ENCODE peak calls at places on chromosomes 6 and 20, in ten cellular contexts. One of them, this sample, is unnamed. For H3K9me3, the result is how much of the 10 kb centered on the place peaks cover.

GRCh38 chr6:81570673-81571072 is 181.8 kb downstream of the TENT5A start:
- DNase-seq in upper lobe of left lung: no peak
- DNase-seq in sigmoid colon: no peak
- DNase-seq in GM12878: no peak
- DNase-seq in transverse colon: no peak
- DNase-seq in SK-N-SH: no peak
- DNase-seq in K562: no peak
- DNase-seq in H1: no peak
- DNase-seq in prostate gland: no peak
- DNase-seq in HCT116: no peak
- DNase-seq in this sample: no peak

GRCh38 chr6:37630281-37630799 is 67.3 kb downstream of the MDGA1 start:
- DNase-seq in upper lobe of left lung: no peak
- DNase-seq in sigmoid colon: peak
- DNase-seq in GM12878: no peak
- DNase-seq in transverse colon: no peak
- DNase-seq in SK-N-SH: no peak
- DNase-seq in K562: peak
- DNase-seq in H1: no peak
- DNase-seq in prostate gland: no peak
- DNase-seq in HCT116: peak
- DNase-seq in this sample: peak

GRCh38 chr6:69937402-69938131 is 71.2 kb downstream of the COL19A1 start:
- DNase-seq in upper lobe of left lung: no peak
- DNase-seq in sigmoid colon: no peak
- DNase-seq in GM12878: no peak
- DNase-seq in transverse colon: no peak
- DNase-seq in SK-N-SH: no peak
- DNase-seq in K562: no peak
- DNase-seq in H1: no peak
- DNase-seq in prostate gland: no peak
- DNase-seq in HCT116: no peak
- DNase-seq in this sample: no peak

GRCh38 chr20:12555369-12555768 is 453.4 kb upstream of the SPTLC3 start:
- DNase-seq in upper lobe of left lung: no peak
- DNase-seq in sigmoid colon: no peak
- DNase-seq in GM12878: no peak
- DNase-seq in transverse colon: no peak
- DNase-seq in SK-N-SH: no peak
- DNase-seq in K562: no peak
- DNase-seq in H1: no peak
- DNase-seq in prostate gland: no peak
- DNase-seq in HCT116: no peak
- DNase-seq in this sample: no peak

GRCh38 chr6:40131675-40132074 is 197.4 kb upstream of the MOCS1 start:
- DNase-seq in upper lobe of left lung: no peak
- DNase-seq in sigmoid colon: no peak
- DNase-seq in GM12878: no peak
- DNase-seq in transverse colon: no peak
- DNase-seq in SK-N-SH: no peak
- DNase-seq in K562: no peak
- DNase-seq in H1: no peak
- DNase-seq in prostate gland: no peak
- DNase-seq in HCT116: no peak
- DNase-seq in this sample: no peak

GRCh38 chr20:31842471-31843157 is 2.8 kb downstream of the FOXS1 start:
- DNase-seq in upper lobe of left lung: peak
- DNase-seq in sigmoid colon: peak
- DNase-seq in GM12878: no peak
- DNase-seq in transverse colon: no peak
- DNase-seq in SK-N-SH: peak
- DNase-seq in K562: no peak
- DNase-seq in H1: no peak
- DNase-seq in prostate gland: no peak
- DNase-seq in HCT116: no peak
- DNase-seq in this sample: no peak

GRCh38 chr6:144305985-144306384 is 20.9 kb downstream of the UTRN start:
- DNase-seq in upper lobe of left lung: no peak
- DNase-seq in sigmoid colon: no peak
- DNase-seq in GM12878: peak
- DNase-seq in transverse colon: no peak
- DNase-seq in SK-N-SH: no peak
- DNase-seq in K562: no peak
- DNase-seq in H1: no peak
- DNase-seq in prostate gland: no peak
- DNase-seq in HCT116: no peak
- DNase-seq in this sample: no peak

GRCh38 chr6:43779864-43780260 is 9.9 kb downstream of the VEGFA start:
- DNase-seq in upper lobe of left lung: no peak
- DNase-seq in sigmoid colon: no peak
- DNase-seq in GM12878: no peak
- DNase-seq in transverse colon: no peak
- DNase-seq in SK-N-SH: peak
- DNase-seq in K562: no peak
- DNase-seq in H1: no peak
- DNase-seq in prostate gland: peak
- DNase-seq in HCT116: no peak
- DNase-seq in this sample: no peak

GRCh38 chr6:43939281-43940070 is 169.5 kb downstream of the VEGFA start:
- DNase-seq in upper lobe of left lung: peak
- DNase-seq in sigmoid colon: peak
- DNase-seq in GM12878: no peak
- DNase-seq in transverse colon: no peak
- DNase-seq in SK-N-SH: peak
- DNase-seq in K562: no peak
- DNase-seq in H1: no peak
- DNase-seq in prostate gland: no peak
- DNase-seq in HCT116: no peak
- DNase-seq in this sample: no peak

GRCh38 chr6:74768120-74768519 is 437.7 kb downstream of the COL12A1 start:
- DNase-seq in upper lobe of left lung: no peak
- DNase-seq in sigmoid colon: no peak
- DNase-seq in GM12878: no peak
- DNase-seq in transverse colon: no peak
- DNase-seq in SK-N-SH: no peak
- DNase-seq in K562: no peak
- DNase-seq in H1: no peak
- DNase-seq in prostate gland: no peak
- DNase-seq in HCT116: no peak
- DNase-seq in this sample: no peak

GRCh38 chr6:148749678-148750077 is 2.8 kb downstream of the UST start:
- DNase-seq in upper lobe of left lung: no peak
- DNase-seq in sigmoid colon: no peak
- DNase-seq in GM12878: no peak
- DNase-seq in transverse colon: no peak
- DNase-seq in SK-N-SH: no peak
- DNase-seq in K562: no peak
- DNase-seq in H1: no peak
- DNase-seq in prostate gland: no peak
- DNase-seq in HCT116: no peak
- DNase-seq in this sample: no peak

GRCh38 chr6:89079611-89080213 is 839 bp upstream of the PNRC1 start:
- DNase-seq in upper lobe of left lung: no peak
- DNase-seq in sigmoid colon: peak
- DNase-seq in GM12878: no peak
- DNase-seq in transverse colon: peak
- DNase-seq in SK-N-SH: peak
- DNase-seq in K562: no peak
- DNase-seq in H1: no peak
- DNase-seq in prostate gland: peak
- DNase-seq in HCT116: no peak
- DNase-seq in this sample: peak

GRCh38 chr6:11009353-11009752 is 34.8 kb downstream of the ELOVL2 start:
- DNase-seq in upper lobe of left lung: no peak
- DNase-seq in sigmoid colon: no peak
- DNase-seq in GM12878: no peak
- DNase-seq in transverse colon: no peak
- DNase-seq in SK-N-SH: no peak
- DNase-seq in K562: no peak
- DNase-seq in H1: no peak
- DNase-seq in prostate gland: no peak
- DNase-seq in HCT116: peak
- DNase-seq in this sample: peak

GRCh38 chr6:161486326-161486725 is 212.5 kb upstream of the AGPAT4 start:
- DNase-seq in upper lobe of left lung: no peak
- DNase-seq in sigmoid colon: no peak
- DNase-seq in GM12878: no peak
- DNase-seq in transverse colon: no peak
- DNase-seq in SK-N-SH: peak
- DNase-seq in K562: peak
- DNase-seq in H1: no peak
- DNase-seq in prostate gland: no peak
- DNase-seq in HCT116: peak
- DNase-seq in this sample: no peak

GRCh38 chr6:116229287-116229913 is 24.5 kb downstream of the TSPYL4 start:
- DNase-seq in upper lobe of left lung: no peak
- DNase-seq in sigmoid colon: peak
- DNase-seq in GM12878: no peak
- DNase-seq in transverse colon: peak
- DNase-seq in SK-N-SH: peak
- DNase-seq in K562: peak
- DNase-seq in H1: peak
- DNase-seq in prostate gland: no peak
- DNase-seq in HCT116: peak
- DNase-seq in this sample: no peak

GRCh38 chr6:1477432-1478090 is 88.2 kb downstream of the FOXF2 start:
- DNase-seq in upper lobe of left lung: no peak
- DNase-seq in sigmoid colon: no peak
- DNase-seq in GM12878: no peak
- DNase-seq in transverse colon: no peak
- DNase-seq in SK-N-SH: no peak
- DNase-seq in K562: no peak
- DNase-seq in H1: no peak
- DNase-seq in prostate gland: no peak
- DNase-seq in HCT116: no peak
- DNase-seq in this sample: no peak
- TF ChIP-seq CTCF in upper lobe of left lung: no peak
- TF ChIP-seq CTCF in sigmoid colon: no peak
- TF ChIP-seq CTCF in GM12878: no peak
- TF ChIP-seq CTCF in transverse colon: no peak
- TF ChIP-seq CTCF in SK-N-SH: no peak
- TF ChIP-seq CTCF in K562: no peak
- TF ChIP-seq CTCF in H1: no peak
- TF ChIP-seq CTCF in prostate gland: no peak
- TF ChIP-seq CTCF in HCT116: no peak
- TF ChIP-seq CTCF in this sample: no peak

GRCh38 chr6:6287415-6287814 is 33.0 kb downstream of the F13A1 start:
- DNase-seq in upper lobe of left lung: no peak
- DNase-seq in sigmoid colon: no peak
- DNase-seq in GM12878: peak
- DNase-seq in transverse colon: no peak
- DNase-seq in SK-N-SH: no peak
- DNase-seq in K562: no peak
- DNase-seq in H1: no peak
- DNase-seq in prostate gland: no peak
- DNase-seq in HCT116: no peak
- DNase-seq in this sample: no peak

GRCh38 chr6:6284231-6284966 is 36.1 kb downstream of the F13A1 start:
- DNase-seq in upper lobe of left lung: no peak
- DNase-seq in sigmoid colon: no peak
- DNase-seq in GM12878: no peak
- DNase-seq in transverse colon: no peak
- DNase-seq in SK-N-SH: no peak
- DNase-seq in K562: no peak
- DNase-seq in H1: no peak
- DNase-seq in prostate gland: no peak
- DNase-seq in HCT116: no peak
- DNase-seq in this sample: no peak

GRCh38 chr6:6285679-6286078 is 34.8 kb downstream of the F13A1 start:
- DNase-seq in upper lobe of left lung: no peak
- DNase-seq in sigmoid colon: no peak
- DNase-seq in GM12878: no peak
- DNase-seq in transverse colon: no peak
- DNase-seq in SK-N-SH: no peak
- DNase-seq in K562: no peak
- DNase-seq in H1: no peak
- DNase-seq in prostate gland: no peak
- DNase-seq in HCT116: no peak
- DNase-seq in this sample: no peak

DNA sequence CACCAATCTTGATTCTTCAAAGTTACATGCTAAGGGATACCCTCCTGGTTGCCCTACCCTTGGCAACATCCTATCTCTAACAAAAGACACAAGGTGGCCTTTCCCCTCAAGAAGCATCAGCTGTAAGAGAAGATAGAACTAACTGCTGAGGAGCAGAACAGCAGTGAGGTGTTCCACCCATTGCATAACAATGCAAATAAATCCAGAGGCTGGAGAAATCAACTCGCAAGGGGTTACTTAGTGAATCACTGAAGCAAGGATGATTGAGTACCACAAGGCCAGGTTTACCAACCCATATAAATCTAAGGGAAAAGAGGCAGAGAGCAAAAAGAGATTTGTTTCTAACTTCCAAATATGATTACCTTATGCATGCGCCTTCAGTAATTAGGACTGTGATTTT is 36.7 kb downstream of the F13A1 start:
- DNase-seq in upper lobe of left lung: no peak
- DNase-seq in sigmoid colon: no peak
- DNase-seq in GM12878: no peak
- DNase-seq in transverse colon: no peak
- DNase-seq in SK-N-SH: no peak
- DNase-seq in K562: no peak
- DNase-seq in H1: no peak
- DNase-seq in prostate gland: no peak
- DNase-seq in HCT116: no peak
- DNase-seq in this sample: no peak
- H3K9me3 ChIP-seq in upper lobe of left lung: under half
- H3K9me3 ChIP-seq in sigmoid colon: under half
- H3K9me3 ChIP-seq in GM12878: under half
- H3K9me3 ChIP-seq in transverse colon: under half
- H3K9me3 ChIP-seq in SK-N-SH: under half
- H3K9me3 ChIP-seq in K562: under half
- H3K9me3 ChIP-seq in H1: under half
- H3K9me3 ChIP-seq in prostate gland: under half
- H3K9me3 ChIP-seq in HCT116: under half
- H3K9me3 ChIP-seq in this sample: under half

DNA sequence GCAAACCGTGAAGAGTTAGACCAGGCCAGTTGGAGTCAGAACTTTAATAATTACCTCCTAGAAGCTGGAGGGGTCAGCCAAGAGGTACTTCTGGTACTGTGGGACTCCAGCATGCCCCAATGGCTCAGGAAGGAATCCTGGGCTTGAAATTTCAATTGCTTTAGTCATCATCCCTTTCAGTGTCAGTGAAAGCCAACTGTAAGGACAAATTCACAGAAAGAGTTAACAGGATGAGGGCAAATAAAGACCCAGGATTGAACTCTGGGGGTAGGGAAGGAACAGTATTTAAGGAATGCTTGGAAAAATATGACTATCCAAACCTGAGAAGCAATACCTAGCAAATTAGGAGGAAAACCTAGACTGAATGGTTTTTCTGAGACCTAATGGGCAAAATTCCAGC is 735.1 kb upstream of the MARCKS start:
- DNase-seq in upper lobe of left lung: no peak
- DNase-seq in sigmoid colon: no peak
- DNase-seq in GM12878: no peak
- DNase-seq in transverse colon: no peak
- DNase-seq in SK-N-SH: no peak
- DNase-seq in K562: no peak
- DNase-seq in H1: no peak
- DNase-seq in prostate gland: no peak
- DNase-seq in HCT116: peak
- DNase-seq in this sample: peak
- TF ChIP-seq POLR2AphosphoS5 in upper lobe of left lung: no peak
- TF ChIP-seq POLR2AphosphoS5 in sigmoid colon: no peak
- TF ChIP-seq POLR2AphosphoS5 in GM12878: no peak
- TF ChIP-seq POLR2AphosphoS5 in transverse colon: no peak
- TF ChIP-seq POLR2AphosphoS5 in SK-N-SH: peak
- TF ChIP-seq POLR2AphosphoS5 in K562: no peak
- TF ChIP-seq POLR2AphosphoS5 in H1: no peak
- TF ChIP-seq POLR2AphosphoS5 in prostate gland: no peak
- TF ChIP-seq POLR2AphosphoS5 in HCT116: no peak
- TF ChIP-seq POLR2AphosphoS5 in this sample: no peak

GRCh38 chr20:33262658-33263065 is 20.4 kb upstream of the BPIFB1 start:
- DNase-seq in upper lobe of left lung: no peak
- DNase-seq in sigmoid colon: no peak
- DNase-seq in GM12878: no peak
- DNase-seq in transverse colon: no peak
- DNase-seq in SK-N-SH: peak
- DNase-seq in K562: peak
- DNase-seq in H1: no peak
- DNase-seq in prostate gland: no peak
- DNase-seq in HCT116: peak
- DNase-seq in this sample: peak
- TF ChIP-seq CTCF in upper lobe of left lung: no peak
- TF ChIP-seq CTCF in sigmoid colon: no peak
- TF ChIP-seq CTCF in GM12878: peak
- TF ChIP-seq CTCF in transverse colon: no peak
- TF ChIP-seq CTCF in SK-N-SH: peak
- TF ChIP-seq CTCF in K562: peak
- TF ChIP-seq CTCF in H1: peak
- TF ChIP-seq CTCF in prostate gland: no peak
- TF ChIP-seq CTCF in HCT116: peak
- TF ChIP-seq CTCF in this sample: peak

This sample was measured in Panc1.